ENCODE peak calls at places on chromosomes 16 and 17, in four cellular contexts. F, M, T and Q are unnamed samples.

GRCh38 chr16:81558444-81559175 is 114.0 kb downstream of the CMIP start:
- DNase-seq in F (no peak), M (no peak), T (no peak), Q (no peak)

GRCh38 chr16:55501549-55502322 is 7.1 kb upstream of the LPCAT2 start:
- DNase-seq in F (peak), M (no peak), T (no peak), Q (no peak)

GRCh38 chr17:8865811-8866210 is 1.7 kb downstream of the PIK3R6 start:
- DNase-seq in F (no peak), M (no peak), T (no peak), Q (peak)

GRCh38 chr17:60586288-60586974 is 13.6 kb upstream of the PPM1D start:
- DNase-seq in F (peak), M (no peak), T (no peak), Q (no peak)

GRCh38 chr17:50935201-50936124 is 69.3 kb upstream of the TOB1 start:
- DNase-seq in F (no peak), M (no peak), T (no peak), Q (peak)

GRCh38 chr17:59890720-59891119 is 2.0 kb downstream of the TUBD1 start:
- DNase-seq in F (peak), M (no peak), T (no peak), Q (peak)

GRCh38 chr16:67939507-67940435 is 3.1 kb upstream of the PSMB10 start:
- DNase-seq in F (no peak), M (peak), T (peak), Q (peak)

GRCh38 chr17:42519546-42520444 is 16.2 kb upstream of the NAGLU start:
- DNase-seq in F (peak), M (no peak), T (no peak), Q (peak)

GRCh38 chr17:55433029-55433628 is 11.5 kb upstream of the MMD start:
- DNase-seq in F (peak), M (no peak), T (no peak), Q (peak)

GRCh38 chr16:88305176-88305575 is 77.6 kb upstream of the ZNF469 start:
- DNase-seq in F (no peak), M (no peak), T (no peak), Q (no peak)

GRCh38 chr17:82234211-82235055 is 5.6 kb downstream of the SLC16A3 start:
- DNase-seq in F (no peak), M (no peak), T (no peak), Q (no peak)

GRCh38 chr17:4540224-4541040 is 14.8 kb downstream of the MYBBP1A start:
- DNase-seq in F (peak), M (no peak), T (no peak), Q (peak)

GRCh38 chr17:63082952-63083351 is 116.9 kb downstream of the TANC2 start:
- DNase-seq in F (no peak), M (no peak), T (no peak), Q (peak)

GRCh38 chr17:9053406-9053805 is 32.1 kb downstream of the NTN1 start:
- DNase-seq in F (no peak), M (no peak), T (no peak), Q (no peak)

GRCh38 chr16:3054965-3055733 is 8.8 kb downstream of the MMP25 start:
- DNase-seq in F (no peak), M (no peak), T (no peak), Q (no peak)

GRCh38 chr17:43702636-43703035 is 40.9 kb upstream of the MEOX1 start:
- DNase-seq in F (peak), M (no peak), T (no peak), Q (no peak)

GRCh38 chr17:49357516-49357915 is 4.5 kb downstream of the ZNF652 start:
- DNase-seq in F (no peak), M (no peak), T (no peak), Q (no peak)

GRCh38 chr17:75124819-75125162 is 6.8 kb downstream of the NT5C start:
- DNase-seq in F (peak), M (no peak), T (no peak), Q (peak)

GRCh38 chr16:659618-660017 is 8.3 kb upstream of the RHOT2 start:
- DNase-seq in F (no peak), M (no peak), T (no peak), Q (no peak)

GRCh38 chr17:45692661-45693060 is 91.5 kb upstream of the CRHR1 start:
- DNase-seq in F (no peak), M (no peak), T (no peak), Q (no peak)

GRCh38 chr16:1540556-1540855 is 7.0 kb downstream of the TMEM204 start:
- DNase-seq in F (no peak), M (no peak), T (no peak), Q (no peak)

GRCh38 chr16:67993207-67994036 is 5.9 kb downstream of the DPEP2 start:
- DNase-seq in F (peak), M (peak), T (peak), Q (peak)

GRCh38 chr17:32901743-32902142 is 24.8 kb upstream of the MYO1D start:
- DNase-seq in F (no peak), M (no peak), T (no peak), Q (no peak)

GRCh38 chr17:34465756-34466155 is 102.7 kb upstream of the CCL1 start:
- DNase-seq in F (no peak), M (no peak), T (no peak), Q (no peak)

GRCh38 chr17:81961087-81961514 is at the start of gene NOTUM:
- DNase-seq in F (peak), M (no peak), T (no peak), Q (peak)

GRCh38 chr17:8503807-8504206 is 68.1 kb downstream of the NDEL1 start:
- DNase-seq in F (no peak), M (no peak), T (no peak), Q (no peak)

GRCh38 chr17:71287246-71287828 is 833.5 kb upstream of the SOX9 start:
- DNase-seq in F (no peak), M (no peak), T (no peak), Q (peak)

GRCh38 chr16:81798311-81799137 is 19.4 kb downstream of the PLCG2 start:
- DNase-seq in F (no peak), M (no peak), T (peak), Q (no peak)

GRCh38 chr16:30961384-30961783 is 3.8 kb downstream of the SETD1A start:
- DNase-seq in F (no peak), M (no peak), T (no peak), Q (peak)

GRCh38 chr17:45296003-45296832 is 20.6 kb downstream of the MAP3K14 start:
- DNase-seq in F (no peak), M (no peak), T (peak), Q (peak)

GRCh38 chr16:57042157-57043111 is 49.9 kb upstream of the CPNE2 start:
- DNase-seq in F (no peak), M (peak), T (peak), Q (peak)

GRCh38 chr17:75891605-75892555 is 4.9 kb downstream of the TRIM65 start:
- DNase-seq in F (no peak), M (no peak), T (no peak), Q (peak)

GRCh38 chr17:78510141-78510935 is 66.9 kb downstream of the DNAH17 start:
- DNase-seq in F (no peak), M (no peak), T (no peak), Q (no peak)

GRCh38 chr17:46273541-46274236 is 21.2 kb upstream of the LRRC37A start:
- DNase-seq in F (no peak), M (no peak), T (no peak), Q (peak)

GRCh38 chr16:87319997-87320491 is 2.9 kb upstream of the C16orf95 start:
- DNase-seq in F (no peak), M (no peak), T (no peak), Q (peak)